ENCODE peak calls at places on chromosomes 7 and 10, in eight cellular contexts. A is A549, K is astrocyte, F is left ventricle myocardium inferior, Z is RWPE1, M is left lung, V is SK-N-SH, Y is Panc1. T is an unnamed sample.

GRCh38 chr7:17564678-17565209 is 266.3 kb downstream of the AHR start:
- DNase-seq in V (no peak), A (no peak), F (no peak), Y (no peak), M (no peak), Z (no peak), K (peak), T (no peak)

GRCh38 chr10:50855461-50855860 is 30.0 kb downstream of the A1CF start:
- DNase-seq in M (no peak), F (no peak), K (no peak), Z (no peak), Y (no peak), V (no peak), A (no peak), T (no peak)

GRCh38 chr10:35336921-35337741 is 822 bp downstream of the CCNY start:
- DNase-seq in Y (no peak), Z (peak), F (peak), A (peak), K (peak), V (peak), M (peak), T (peak)

GRCh38 chr10:16724509-16724908 is 92.7 kb downstream of the RSU1 start:
- DNase-seq in Y (no peak), K (no peak), M (no peak), F (no peak), Z (no peak), A (no peak), V (no peak), T (no peak)

GRCh38 chr10:44279376-44279775 is 105.5 kb downstream of the CXCL12 start:
- DNase-seq in Z (no peak), Y (no peak), K (peak), A (no peak), M (no peak), V (no peak), F (no peak), T (no peak)

GRCh38 chr10:84291389-84291788 is 37.0 kb upstream of the CCSER2 start:
- DNase-seq in A (no peak), Z (peak), V (no peak), F (no peak), Y (no peak), M (no peak), K (peak), T (peak)

GRCh38 chr10:25175527-25176420 is 973 bp downstream of the GPR158 start:
- DNase-seq in Z (no peak), V (peak), A (no peak), M (no peak), Y (no peak), F (no peak), K (peak), T (peak)

GRCh38 chr10:7258948-7259523 is 151.8 kb downstream of the SFMBT2 start:
- DNase-seq in Y (no peak), V (peak), F (no peak), Z (no peak), A (no peak), M (no peak), K (peak), T (peak)

GRCh38 chr7:140650367-140650766 is 9.8 kb upstream of the DENND2A start:
- DNase-seq in M (no peak), K (no peak), F (no peak), Z (no peak), V (no peak), A (no peak), Y (no peak), T (no peak)

GRCh38 chr10:78035437-78035836 is 1.8 kb downstream of the RPS24 start:
- DNase-seq in A (no peak), V (no peak), K (no peak), F (no peak), M (no peak), Y (no peak), Z (no peak), T (no peak)

GRCh38 chr10:91632671-91633550 is at the start of gene PPP1R3C:
- DNase-seq in F (peak), M (peak), Y (peak), Z (peak), A (peak), K (peak), V (peak), T (peak)

GRCh38 chr10:49605939-49606509 is 4.1 kb upstream of the SLC18A3 start:
- DNase-seq in Z (no peak), F (no peak), A (no peak), M (no peak), K (no peak), V (no peak), Y (no peak), T (no peak)

GRCh38 chr10:51766423-51767145 is 67.2 kb upstream of the CSTF2T start:
- DNase-seq in Y (no peak), K (no peak), F (no peak), A (no peak), V (no peak), M (no peak), Z (no peak), T (no peak)

GRCh38 chr10:93438796-93439253 is 43.3 kb downstream of the MYOF start:
- DNase-seq in F (no peak), K (no peak), Y (no peak), Z (peak), A (no peak), M (peak), V (no peak), T (peak)

GRCh38 chr10:110081914-110082313 is 74.1 kb downstream of the ADD3 start:
- DNase-seq in F (peak), M (peak), Z (peak), Y (no peak), V (no peak), A (peak), K (peak), T (no peak)

GRCh38 chr7:32891800-32892520 is 400 bp upstream of the KBTBD2 start:
- DNase-seq in A (peak), K (peak), Z (peak), Y (no peak), F (peak), V (peak), M (peak), T (peak)

GRCh38 chr10:133275683-133276092 is 980 bp downstream of the ADAM8 start:
- DNase-seq in F (no peak), Z (no peak), K (no peak), M (no peak), A (no peak), V (no peak), Y (no peak), T (no peak)

GRCh38 chr7:148503900-148504487 is 86.6 kb upstream of the C7orf33 start:
- DNase-seq in V (peak), A (peak), K (peak), Z (peak), Y (peak), F (no peak), M (no peak), T (no peak)

GRCh38 chr7:85204496-85204895 is 17.6 kb upstream of the SEMA3D start:
- DNase-seq in Y (no peak), F (no peak), K (no peak), Z (no peak), A (no peak), M (no peak), V (no peak), T (no peak)

GRCh38 chr10:101812606-101813005 is 5.6 kb downstream of the OGA start:
- DNase-seq in Y (no peak), A (no peak), V (no peak), M (no peak), F (no peak), K (no peak), Z (no peak), T (no peak)

GRCh38 chr10:101803511-101803910 is 14.7 kb downstream of the OGA start:
- DNase-seq in Z (no peak), A (no peak), Y (no peak), V (no peak), K (no peak), M (no peak), F (no peak), T (no peak)

GRCh38 chr10:101807158-101807557 is 11.1 kb downstream of the OGA start:
- DNase-seq in K (no peak), F (no peak), Z (no peak), M (no peak), V (no peak), A (no peak), Y (no peak), T (no peak)
- TF ChIP-seq CTCF in K (no peak), F (no peak), Z (no peak), M (no peak), V (no peak), A (no peak), Y (no peak), T (no peak)

GRCh38 chr7:114938785-114939184 is 16.9 kb downstream of the MDFIC start:
- DNase-seq in A (no peak), F (no peak), K (no peak), V (no peak), Z (no peak), M (no peak), Y (no peak), T (no peak)

GRCh38 chr7:114941692-114942091 is 19.8 kb downstream of the MDFIC start:
- DNase-seq in V (no peak), K (no peak), Y (no peak), M (no peak), F (no peak), A (no peak), Z (no peak), T (no peak)

GRCh38 chr7:114937422-114937821 is 15.5 kb downstream of the MDFIC start:
- DNase-seq in M (no peak), F (no peak), Y (no peak), V (no peak), A (no peak), Z (no peak), K (no peak), T (no peak)

GRCh38 chr7:114942443-114943175 is 20.7 kb downstream of the MDFIC start:
- DNase-seq in M (no peak), V (no peak), F (no peak), Y (no peak), A (no peak), K (no peak), Z (no peak), T (no peak)

GRCh38 chr7:114939484-114940097 is 17.7 kb downstream of the MDFIC start:
- DNase-seq in Y (no peak), M (no peak), Z (no peak), K (no peak), A (no peak), V (no peak), F (no peak), T (no peak)
- TF ChIP-seq CTCF in Y (peak), M (no peak), Z (no peak), K (no peak), A (no peak), V (peak), F (no peak), T (no peak)

GRCh38 chr7:155262010-155262409 is 35.7 kb upstream of the INSIG1 start:
- DNase-seq in A (no peak), Y (no peak), V (no peak), M (no peak), Z (no peak), F (no peak), K (no peak), T (no peak)

GRCh38 chr7:155263051-155263450 is 34.6 kb upstream of the INSIG1 start:
- DNase-seq in Z (no peak), A (no peak), V (no peak), Y (no peak), F (no peak), M (no peak), K (no peak), T (no peak)

GRCh38 chr7:155265960-155266359 is 31.7 kb upstream of the INSIG1 start:
- DNase-seq in V (no peak), K (no peak), M (no peak), F (no peak), Z (no peak), A (no peak), Y (no peak), T (no peak)

GRCh38 chr7:155265144-155265543 is 32.5 kb upstream of the INSIG1 start:
- DNase-seq in F (no peak), Z (no peak), M (no peak), K (no peak), Y (no peak), V (no peak), A (no peak), T (no peak)

GRCh38 chr7:155263522-155264197 is 34.0 kb upstream of the INSIG1 start:
- DNase-seq in Y (no peak), Z (no peak), A (no peak), F (no peak), M (no peak), V (peak), K (peak), T (peak)
- TF ChIP-seq CTCF in Y (no peak), Z (no peak), A (no peak), F (no peak), M (no peak), V (peak), K (no peak), T (no peak)

GRCh38 chr10:4708123-4708759 is 117.8 kb upstream of the AKR1E2 start:
- DNase-seq in F (no peak), K (no peak), V (no peak), Y (no peak), M (no peak), Z (no peak), A (no peak), T (peak)
- TF ChIP-seq CTCF in F (peak), K (peak), V (peak), Y (peak), M (no peak), Z (no peak), A (peak), T (peak)

GRCh38 chr7:44922351-44922694 is 37.0 kb upstream of the PURB start:
- DNase-seq in V (no peak), A (no peak), K (no peak), F (no peak), Z (no peak), Y (no peak), M (no peak), T (no peak)
- TF ChIP-seq CTCF in V (no peak), A (no peak), K (no peak), F (peak), Z (peak), Y (no peak), M (peak), T (no peak)

GRCh38 chr10:48505394-48506112 is 99.3 kb downstream of the ARHGAP22 start:
- DNase-seq in Y (no peak), K (no peak), F (no peak), V (no peak), Z (no peak), A (no peak), M (no peak), T (no peak)
- TF ChIP-seq CTCF in Y (no peak), K (no peak), F (no peak), V (no peak), Z (no peak), A (no peak), M (no peak), T (no peak)

GRCh38 chr10:86329896-86330680 is 36.5 kb downstream of the GRID1 start:
- DNase-seq in V (no peak), Z (no peak), M (no peak), A (no peak), K (no peak), F (no peak), Y (no peak), T (no peak)

GRCh38 chr10:86321568-86321967 is 45.0 kb downstream of the GRID1 start:
- DNase-seq in F (no peak), K (no peak), M (peak), A (no peak), Y (no peak), Z (no peak), V (no peak), T (no peak)

GRCh38 chr10:86327954-86328705 is 38.5 kb downstream of the GRID1 start:
- DNase-seq in M (no peak), A (no peak), K (no peak), V (no peak), Y (no peak), Z (no peak), F (no peak), T (no peak)

GRCh38 chr10:86329093-86329710 is 37.4 kb downstream of the GRID1 start:
- DNase-seq in Y (no peak), K (no peak), F (no peak), A (no peak), M (no peak), V (peak), Z (no peak), T (no peak)

DNA sequence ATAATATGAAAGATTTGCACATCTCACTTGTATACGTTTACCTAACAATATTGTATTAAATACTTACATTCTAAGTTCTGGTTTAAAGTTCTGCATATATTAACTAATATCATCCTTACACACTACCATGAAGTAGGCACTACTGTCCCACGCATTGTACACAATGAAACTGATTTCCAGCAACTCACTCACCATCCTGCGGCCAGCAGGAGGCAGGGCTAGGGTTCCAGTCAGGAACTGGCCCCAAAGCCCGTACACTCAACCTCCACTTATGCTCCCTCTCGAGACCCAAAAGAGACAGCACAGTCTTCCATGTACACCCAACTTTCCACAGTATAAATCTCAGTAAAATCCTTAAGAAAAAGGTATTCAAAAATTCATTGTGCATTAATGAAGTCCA is 41.4 kb downstream of the GRID1 start:
- DNase-seq in M (no peak), Y (no peak), K (no peak), Z (no peak), A (no peak), F (no peak), V (no peak), T (no peak)
- TF ChIP-seq CTCF in M (no peak), Y (no peak), K (no peak), Z (no peak), A (no peak), F (no peak), V (no peak), T (no peak)

GRCh38 chr7:151226560-151226874 is 488 bp downstream of the ABCF2 start:
- DNase-seq in F (no peak), M (peak), A (no peak), K (no peak), Y (no peak), V (no peak), Z (no peak), T (no peak)

GRCh38 chr7:151229249-151229648 is 2.2 kb upstream of the ABCF2 start:
- DNase-seq in F (no peak), Z (no peak), Y (no peak), A (no peak), V (no peak), K (no peak), M (peak), T (no peak)

GRCh38 chr7:151228024-151228866 is 1.2 kb upstream of the ABCF2 start:
- DNase-seq in F (no peak), Y (no peak), Z (no peak), K (no peak), A (no peak), V (no peak), M (peak), T (no peak)

GRCh38 chr7:151225948-151226510 is 976 bp downstream of the ABCF2 start:
- DNase-seq in Z (no peak), F (no peak), V (no peak), M (peak), Y (no peak), A (no peak), K (no peak), T (no peak)

DNA sequence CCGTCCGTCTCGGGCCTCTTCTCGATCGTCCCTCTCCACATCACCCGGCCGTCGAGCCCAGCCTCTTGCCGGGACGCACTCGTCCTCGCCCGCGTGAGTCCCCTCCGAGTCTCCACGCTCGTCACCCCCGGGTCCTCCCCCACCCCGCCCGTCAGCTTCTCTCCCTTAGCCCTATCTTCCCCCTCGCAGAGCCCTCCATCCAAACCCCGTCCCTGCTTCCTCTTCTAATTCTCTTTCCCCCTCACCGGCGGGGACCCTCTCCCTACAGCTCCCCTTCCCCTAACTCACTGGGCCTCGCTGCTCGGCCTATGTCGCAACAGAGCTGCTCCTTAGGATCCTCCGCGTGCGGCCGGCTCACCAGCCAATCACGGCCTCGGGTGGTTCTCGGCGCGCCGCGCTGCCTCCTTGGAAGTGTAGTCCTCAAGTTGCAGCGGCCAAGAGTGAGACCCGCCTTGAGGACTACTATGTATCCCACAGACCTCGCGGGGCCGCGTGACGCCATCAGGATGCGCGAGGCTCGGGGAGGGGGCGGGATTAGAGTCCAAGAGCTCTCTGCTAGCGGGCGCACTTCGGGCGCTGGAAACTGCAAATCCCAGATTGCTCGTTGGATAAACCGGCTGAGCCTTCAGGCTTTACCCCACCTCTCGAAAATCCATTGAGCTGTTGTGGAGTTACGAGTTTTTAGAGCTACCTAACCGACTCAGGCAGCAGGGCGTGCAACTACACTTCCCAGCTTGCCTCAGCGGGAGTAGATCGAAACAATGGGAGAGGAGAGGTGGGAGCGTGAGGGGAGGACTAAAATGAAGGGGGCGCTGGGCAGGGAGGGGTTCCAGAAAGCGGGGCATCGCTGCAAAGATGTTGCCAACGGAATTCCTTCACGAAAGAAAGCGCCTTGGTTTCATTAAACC is at the start of gene ABCF2:
- DNase-seq in Z (peak), A (peak), V (peak), M (peak), Y (peak), F (peak), K (peak), T (peak)
- TF ChIP-seq CTCF in Z (no peak), A (no peak), V (peak), M (no peak), Y (no peak), F (no peak), K (no peak), T (no peak)